ENCODE peak calls at places on chromosomes 12 and 14, in five cellular contexts. One of them, this sample, is unnamed.

GRCh38 chr12:122318607-122319311 is 52.5 kb upstream of the VPS33A start:
- DNase-seq in heart left ventricle: no peak
- DNase-seq in DND-41: no peak
- DNase-seq in epithelial cell of esophagus: peak
- DNase-seq in AG04450: peak
- DNase-seq in this sample: peak

GRCh38 chr12:16359512-16360491 is 12.4 kb downstream of the MGST1 start:
- DNase-seq in epithelial cell of esophagus: peak
- DNase-seq in heart left ventricle: peak
- DNase-seq in AG04450: no peak
- DNase-seq in DND-41: peak
- DNase-seq in this sample: no peak

GRCh38 chr12:124761876-124762275 is 101.8 kb downstream of the SCARB1 start:
- DNase-seq in DND-41: no peak
- DNase-seq in epithelial cell of esophagus: no peak
- DNase-seq in heart left ventricle: peak
- DNase-seq in AG04450: no peak
- DNase-seq in this sample: no peak

GRCh38 chr12:51976376-51977160 is 25.1 kb downstream of the ACVR1B start:
- DNase-seq in heart left ventricle: no peak
- DNase-seq in DND-41: no peak
- DNase-seq in epithelial cell of esophagus: peak
- DNase-seq in AG04450: no peak
- DNase-seq in this sample: no peak

GRCh38 chr12:49937639-49938300 is 12.8 kb upstream of the AQP2 start:
- DNase-seq in heart left ventricle: no peak
- DNase-seq in AG04450: no peak
- DNase-seq in epithelial cell of esophagus: peak
- DNase-seq in DND-41: no peak
- DNase-seq in this sample: no peak

GRCh38 chr14:96762650-96763049 is 34.5 kb upstream of the VRK1 start:
- DNase-seq in AG04450: no peak
- DNase-seq in epithelial cell of esophagus: peak
- DNase-seq in DND-41: peak
- DNase-seq in heart left ventricle: no peak
- DNase-seq in this sample: no peak

GRCh38 chr12:125683748-125684381 is 618.6 kb downstream of the AACS start:
- DNase-seq in AG04450: no peak
- DNase-seq in epithelial cell of esophagus: peak
- DNase-seq in heart left ventricle: no peak
- DNase-seq in DND-41: no peak
- DNase-seq in this sample: no peak

GRCh38 chr12:82461851-82462250 is 103.5 kb downstream of the METTL25 start:
- DNase-seq in epithelial cell of esophagus: peak
- DNase-seq in DND-41: no peak
- DNase-seq in heart left ventricle: no peak
- DNase-seq in AG04450: no peak
- DNase-seq in this sample: no peak

GRCh38 chr14:104794099-104794498 is 1.4 kb downstream of the AKT1 start:
- DNase-seq in AG04450: no peak
- DNase-seq in heart left ventricle: peak
- DNase-seq in DND-41: peak
- DNase-seq in epithelial cell of esophagus: peak
- DNase-seq in this sample: peak

GRCh38 chr14:41016213-41016612 is 590.5 kb upstream of the LRFN5 start:
- DNase-seq in heart left ventricle: no peak
- DNase-seq in epithelial cell of esophagus: no peak
- DNase-seq in AG04450: no peak
- DNase-seq in DND-41: no peak
- DNase-seq in this sample: no peak

GRCh38 chr12:80662586-80662985 is 44.8 kb upstream of the MYF6 start:
- DNase-seq in DND-41: no peak
- DNase-seq in AG04450: no peak
- DNase-seq in epithelial cell of esophagus: no peak
- DNase-seq in heart left ventricle: no peak
- DNase-seq in this sample: no peak

GRCh38 chr14:37594916-37595808 is at the start of the genes FOXA1 and TTC6:
- DNase-seq in heart left ventricle: no peak
- DNase-seq in DND-41: no peak
- DNase-seq in AG04450: no peak
- DNase-seq in epithelial cell of esophagus: peak
- DNase-seq in this sample: no peak

GRCh38 chr14:35715079-35715478 is 94.0 kb downstream of the RALGAPA1 start:
- DNase-seq in epithelial cell of esophagus: no peak
- DNase-seq in DND-41: no peak
- DNase-seq in AG04450: no peak
- DNase-seq in heart left ventricle: no peak
- DNase-seq in this sample: no peak

GRCh38 chr12:121649403-121649802 is 20.1 kb downstream of the MORN3 start:
- DNase-seq in epithelial cell of esophagus: peak
- DNase-seq in AG04450: no peak
- DNase-seq in DND-41: no peak
- DNase-seq in heart left ventricle: no peak
- DNase-seq in this sample: no peak

GRCh38 chr12:1122803-1123202 is 131.8 kb downstream of the ERC1 start:
- DNase-seq in AG04450: no peak
- DNase-seq in epithelial cell of esophagus: no peak
- DNase-seq in heart left ventricle: no peak
- DNase-seq in DND-41: peak
- DNase-seq in this sample: no peak

GRCh38 chr12:115451785-115452736 is 768.1 kb upstream of the TBX3 start:
- DNase-seq in AG04450: no peak
- DNase-seq in heart left ventricle: peak
- DNase-seq in DND-41: peak
- DNase-seq in epithelial cell of esophagus: peak
- DNase-seq in this sample: no peak

GRCh38 chr14:32710351-32711102 is 228.2 kb upstream of the NPAS3 start:
- DNase-seq in epithelial cell of esophagus: peak
- DNase-seq in heart left ventricle: no peak
- DNase-seq in DND-41: no peak
- DNase-seq in AG04450: no peak
- DNase-seq in this sample: no peak

GRCh38 chr14:48805315-48805714 is 780.9 kb downstream of the RPS29 start:
- DNase-seq in DND-41: no peak
- DNase-seq in epithelial cell of esophagus: no peak
- DNase-seq in heart left ventricle: no peak
- DNase-seq in AG04450: no peak
- DNase-seq in this sample: no peak

GRCh38 chr14:33661071-33661470 is 289.8 kb downstream of the EGLN3 start:
- DNase-seq in epithelial cell of esophagus: no peak
- DNase-seq in DND-41: no peak
- DNase-seq in heart left ventricle: no peak
- DNase-seq in AG04450: no peak
- DNase-seq in this sample: no peak

GRCh38 chr12:122873540-122873939 is 22.4 kb downstream of the VPS37B start:
- DNase-seq in heart left ventricle: no peak
- DNase-seq in AG04450: no peak
- DNase-seq in epithelial cell of esophagus: no peak
- DNase-seq in DND-41: no peak
- DNase-seq in this sample: no peak

GRCh38 chr14:76710093-76711010 is 50.9 kb upstream of the VASH1 start:
- DNase-seq in heart left ventricle: no peak
- DNase-seq in epithelial cell of esophagus: peak
- DNase-seq in DND-41: peak
- DNase-seq in AG04450: peak
- DNase-seq in this sample: peak
- TF ChIP-seq CTCF in heart left ventricle: peak
- TF ChIP-seq CTCF in epithelial cell of esophagus: peak
- TF ChIP-seq CTCF in DND-41: peak
- TF ChIP-seq CTCF in AG04450: peak
- TF ChIP-seq CTCF in this sample: peak

DNA sequence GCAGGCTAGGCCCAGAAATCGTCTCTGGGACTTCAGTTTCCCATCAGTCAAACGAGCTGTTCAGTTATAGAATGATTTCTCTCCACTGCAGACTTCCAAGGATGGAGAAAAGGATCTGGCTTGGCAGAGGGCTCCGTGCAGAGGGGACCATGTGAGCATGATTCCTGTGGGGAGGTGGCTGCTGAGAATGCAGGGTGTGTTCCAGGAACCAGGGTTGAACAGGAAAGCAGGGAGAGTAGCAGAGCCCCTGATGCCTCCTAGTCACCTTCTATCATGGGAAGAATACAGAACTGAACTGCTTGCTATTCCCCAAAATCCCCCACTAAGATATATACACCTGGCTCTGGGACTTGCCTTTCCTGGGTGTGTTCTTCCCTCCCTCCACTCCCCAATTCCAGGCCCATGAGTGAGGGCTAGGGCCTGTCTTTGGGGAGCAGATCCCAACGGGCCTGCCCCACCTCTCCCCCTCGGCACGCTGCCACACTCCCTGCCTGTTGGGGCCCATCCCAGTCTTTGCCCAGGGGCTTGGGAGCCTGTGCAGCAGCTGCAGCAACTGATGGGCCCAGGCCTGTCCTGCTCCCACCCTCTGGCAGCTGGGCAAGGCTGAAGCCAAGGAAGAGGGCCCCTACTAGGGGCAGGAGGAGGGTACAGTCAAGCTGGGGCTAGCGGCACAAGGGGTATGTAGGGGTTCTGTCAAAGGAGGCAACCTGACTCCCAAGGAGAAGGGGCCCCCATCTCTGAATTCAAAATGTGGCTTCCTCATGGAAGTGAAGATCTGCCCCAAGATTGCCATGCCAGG is 3.3 kb downstream of the AJUBA start:
- DNase-seq in heart left ventricle: no peak
- DNase-seq in AG04450: no peak
- DNase-seq in DND-41: no peak
- DNase-seq in epithelial cell of esophagus: peak
- DNase-seq in this sample: no peak
- H3K4me3 ChIP-seq in heart left ventricle: no peak
- H3K4me3 ChIP-seq in AG04450: peak
- H3K4me3 ChIP-seq in DND-41: no peak
- H3K4me3 ChIP-seq in epithelial cell of esophagus: peak
- H3K4me3 ChIP-seq in this sample: peak

DNA sequence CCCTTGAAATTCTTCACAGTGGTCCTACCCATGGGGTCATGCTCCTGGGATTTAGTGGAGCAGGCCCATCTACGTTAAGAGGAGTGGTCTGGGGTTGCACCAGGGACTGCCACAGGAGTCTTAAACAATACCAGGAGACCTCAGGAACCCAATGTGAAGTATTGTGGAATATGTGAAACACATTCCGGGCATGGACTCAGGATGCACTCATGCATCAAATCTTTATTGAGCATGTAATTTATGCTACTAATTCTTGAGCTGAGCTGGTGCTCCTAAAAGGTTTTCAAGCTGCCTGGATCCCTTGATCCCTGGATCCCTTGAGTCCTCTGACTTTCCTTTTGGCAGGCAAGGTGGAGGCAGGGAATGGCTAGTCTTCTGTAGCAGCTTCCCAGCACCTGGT is 8.8 kb downstream of the SERPINA10 start:
- DNase-seq in AG04450: no peak
- DNase-seq in epithelial cell of esophagus: no peak
- DNase-seq in heart left ventricle: no peak
- DNase-seq in DND-41: no peak
- DNase-seq in this sample: peak
- TF ChIP-seq CTCF in AG04450: no peak
- TF ChIP-seq CTCF in epithelial cell of esophagus: no peak
- TF ChIP-seq CTCF in heart left ventricle: no peak
- TF ChIP-seq CTCF in DND-41: no peak
- TF ChIP-seq CTCF in this sample: no peak

GRCh38 chr12:88393017-88393767 is 187.1 kb downstream of the KITLG start:
- DNase-seq in AG04450: no peak
- DNase-seq in heart left ventricle: no peak
- DNase-seq in epithelial cell of esophagus: peak
- DNase-seq in DND-41: no peak
- DNase-seq in this sample: no peak
- H3K4me3 ChIP-seq in AG04450: no peak
- H3K4me3 ChIP-seq in heart left ventricle: no peak
- H3K4me3 ChIP-seq in epithelial cell of esophagus: no peak
- H3K4me3 ChIP-seq in DND-41: no peak
- H3K4me3 ChIP-seq in this sample: no peak

GRCh38 chr14:98015921-98016320 is 1218.7 kb downstream of the VRK1 start:
- DNase-seq in DND-41: peak
- DNase-seq in epithelial cell of esophagus: no peak
- DNase-seq in heart left ventricle: no peak
- DNase-seq in AG04450: no peak
- DNase-seq in this sample: no peak

GRCh38 chr14:98008381-98009113 is 1211.4 kb downstream of the VRK1 start:
- DNase-seq in DND-41: no peak
- DNase-seq in epithelial cell of esophagus: peak
- DNase-seq in heart left ventricle: no peak
- DNase-seq in AG04450: no peak
- DNase-seq in this sample: no peak

GRCh38 chr14:98014851-98015615 is 1217.9 kb downstream of the VRK1 start:
- DNase-seq in DND-41: no peak
- DNase-seq in heart left ventricle: no peak
- DNase-seq in epithelial cell of esophagus: peak
- DNase-seq in AG04450: no peak
- DNase-seq in this sample: no peak

GRCh38 chr14:98006008-98006407 is 1208.8 kb downstream of the VRK1 start:
- DNase-seq in heart left ventricle: no peak
- DNase-seq in AG04450: no peak
- DNase-seq in DND-41: no peak
- DNase-seq in epithelial cell of esophagus: no peak
- DNase-seq in this sample: no peak

GRCh38 chr14:98010791-98011190 is 1213.6 kb downstream of the VRK1 start:
- DNase-seq in DND-41: no peak
- DNase-seq in AG04450: no peak
- DNase-seq in heart left ventricle: no peak
- DNase-seq in epithelial cell of esophagus: no peak
- DNase-seq in this sample: no peak
- TF ChIP-seq CTCF in DND-41: no peak
- TF ChIP-seq CTCF in AG04450: no peak
- TF ChIP-seq CTCF in heart left ventricle: no peak
- TF ChIP-seq CTCF in epithelial cell of esophagus: no peak
- TF ChIP-seq CTCF in this sample: no peak

This sample was measured in astrocyte of the cerebellum.